ENCODE peak calls at places on chromosomes 5 and 9, in nine cellular contexts. D is spleen, A is MM.1S, T is mesendoderm, O is uterus, P is right lobe of liver, N is mammary epithelial cell, M is aorta, I is left lung. U is an unnamed sample. For H3K4me1, the result is how much of the 10 kb centered on the place peaks cover.

GRCh38 chr5:166166071-166166470 is 2125.4 kb upstream of the WWC1 start:
- DNase-seq in D (no peak), A (no peak), T (peak), O (no peak), P (no peak), N (no peak), M (no peak), I (no peak), U (no peak)

GRCh38 chr5:73486119-73486899 is 11.9 kb upstream of the BTF3 start:
- DNase-seq in D (no peak), A (no peak), T (peak), O (no peak), P (no peak), N (no peak), M (no peak), I (no peak), U (no peak)

GRCh38 chr5:122138356-122138755 is 9.0 kb downstream of the ZNF474 start:
- DNase-seq in D (no peak), A (no peak), T (no peak), O (no peak), P (no peak), N (no peak), M (no peak), I (no peak), U (no peak)

GRCh38 chr9:33092634-33093033 is 16.2 kb upstream of the SMU1 start:
- DNase-seq in D (no peak), A (no peak), T (no peak), O (no peak), P (no peak), N (no peak), M (no peak), I (no peak), U (no peak)

GRCh38 chr9:91282292-91282691 is 79.4 kb downstream of the AUH start:
- DNase-seq in D (no peak), A (no peak), T (no peak), O (no peak), P (no peak), N (peak), M (no peak), I (no peak), U (no peak)

GRCh38 chr9:89978185-89978584 is 373.4 kb downstream of the GADD45G start:
- DNase-seq in D (no peak), A (no peak), T (peak), O (no peak), P (no peak), N (no peak), M (no peak), I (no peak), U (no peak)

GRCh38 chr5:130282044-130282443 is 377.8 kb downstream of the CHSY3 start:
- DNase-seq in D (no peak), A (no peak), T (no peak), O (no peak), P (no peak), N (peak), M (no peak), I (no peak), U (no peak)

GRCh38 chr5:38906503-38906902 is 60.7 kb downstream of the OSMR start:
- DNase-seq in D (no peak), A (no peak), T (no peak), O (no peak), P (no peak), N (no peak), M (no peak), I (no peak), U (no peak)

GRCh38 chr9:19969721-19970120 is 180.9 kb upstream of the SLC24A2 start:
- DNase-seq in D (no peak), A (no peak), T (no peak), O (no peak), P (no peak), N (peak), M (no peak), I (no peak), U (no peak)

GRCh38 chr9:108664309-108665255 is 191.2 kb downstream of the ACTL7B start:
- DNase-seq in D (no peak), A (no peak), T (no peak), O (no peak), P (no peak), N (no peak), M (no peak), I (no peak), U (no peak)

GRCh38 chr9:97514531-97514930 is 13.1 kb downstream of the TMOD1 start:
- DNase-seq in D (no peak), A (no peak), T (no peak), O (no peak), P (no peak), N (no peak), M (no peak), I (no peak), U (no peak)

GRCh38 chr9:95091574-95091970 is 225.9 kb downstream of the FANCC start:
- DNase-seq in D (no peak), A (no peak), T (no peak), O (no peak), P (no peak), N (peak), M (peak), I (no peak), U (no peak)

GRCh38 chr5:76104027-76104426 is 20.8 kb downstream of the SV2C start:
- DNase-seq in D (no peak), A (peak), T (peak), O (no peak), P (peak), N (peak), M (no peak), I (no peak), U (no peak)

GRCh38 chr9:121281614-121282291 is 13.8 kb downstream of the GSN start:
- DNase-seq in D (peak), A (no peak), T (peak), O (peak), P (no peak), N (peak), M (peak), I (peak), U (peak)
- H3K4me1 ChIP-seq in D (half or more), A (under half), T (under half), O (half or more), P (under half), N (half or more), M (under half), I (half or more), U (half or more)

GRCh38 chr9:4662108-4662988 is at the start of gene PLPP6:
- DNase-seq in D (peak), A (peak), T (peak), O (peak), P (peak), N (peak), M (peak), I (peak), U (peak)
- H3K4me1 ChIP-seq in D (under half), A (under half), T (under half), O (under half), P (under half), N (under half), M (under half), I (under half), U (under half)

GRCh38 chr5:107633171-107633901 is 37.4 kb downstream of the EFNA5 start:
- DNase-seq in D (no peak), A (no peak), T (no peak), O (no peak), P (no peak), N (no peak), M (no peak), I (no peak), U (no peak)
- H3K4me1 ChIP-seq in D (under half), A (under half), T (under half), O (under half), P (under half), N (under half), M (under half), I (under half), U (under half)

GRCh38 chr9:127791085-127791484 is 5.3 kb downstream of the CDK9 start:
- DNase-seq in D (no peak), A (no peak), T (no peak), O (no peak), P (no peak), N (no peak), M (no peak), I (no peak), U (no peak)
- H3K4me1 ChIP-seq in D (half or more), A (under half), T (under half), O (under half), P (under half), N (under half), M (under half), I (under half), U (half or more)

GRCh38 chr5:142865631-142866030 is 95.5 kb downstream of the ARHGAP26 start:
- DNase-seq in D (no peak), A (no peak), T (no peak), O (no peak), P (no peak), N (no peak), M (no peak), I (no peak), U (no peak)
- H3K4me1 ChIP-seq in D (under half), A (under half), T (under half), O (under half), P (under half), N (under half), M (under half), I (under half), U (under half)

DNA sequence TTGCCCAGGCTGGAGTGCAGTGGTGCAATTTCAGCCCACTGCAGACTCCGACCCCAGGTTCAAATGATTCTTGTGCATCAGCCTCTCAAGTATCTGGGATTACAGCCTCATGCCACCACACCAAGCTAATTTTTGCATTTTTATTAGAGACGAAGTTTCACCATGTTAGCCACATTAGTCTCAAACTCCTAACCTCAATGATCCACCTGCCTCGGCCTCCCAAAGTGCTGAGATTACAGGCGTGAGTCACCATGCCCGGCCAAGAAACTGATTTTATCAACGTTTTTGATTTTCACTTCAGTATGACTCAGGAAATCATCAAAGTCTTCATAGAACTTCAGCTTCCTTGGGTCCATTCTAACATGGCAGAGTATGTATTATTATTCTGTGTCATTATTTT is 125.4 kb downstream of the GABRG2 start:
- DNase-seq in D (no peak), A (no peak), T (no peak), O (no peak), P (no peak), N (no peak), M (no peak), I (no peak), U (no peak)
- H3K4me1 ChIP-seq in D (under half), A (under half), T (under half), O (under half), P (under half), N (under half), M (under half), I (under half), U (under half)

GRCh38 chr5:150616024-150616470 is 24.4 kb upstream of the SYNPO start:
- DNase-seq in D (no peak), A (no peak), T (no peak), O (peak), P (peak), N (no peak), M (no peak), I (no peak), U (peak)

GRCh38 chr5:150614651-150615040 is 25.8 kb upstream of the SYNPO start:
- DNase-seq in D (no peak), A (no peak), T (no peak), O (no peak), P (no peak), N (no peak), M (no peak), I (no peak), U (no peak)

GRCh38 chr5:150613991-150614650 is 26.3 kb upstream of the SYNPO start:
- DNase-seq in D (no peak), A (no peak), T (no peak), O (no peak), P (peak), N (no peak), M (no peak), I (no peak), U (no peak)

GRCh38 chr5:150616506-150616905 is 24.0 kb upstream of the SYNPO start:
- DNase-seq in D (no peak), A (no peak), T (no peak), O (no peak), P (no peak), N (no peak), M (no peak), I (no peak), U (no peak)

GRCh38 chr5:150615141-150615699 is 25.2 kb upstream of the SYNPO start:
- DNase-seq in D (no peak), A (no peak), T (no peak), O (peak), P (peak), N (peak), M (peak), I (no peak), U (peak)
- H3K4me1 ChIP-seq in D (half or more), A (under half), T (under half), O (half or more), P (under half), N (under half), M (under half), I (under half), U (half or more)